ENCODE peak calls at places on chromosomes 12 and 14, in ten cellular contexts. A, F, E, T, H, Y, R, M, V and Z are unnamed samples.

GRCh38 chr12:130633771-130634170 is 82.3 kb downstream of the RIMBP2 start:
- DNase-seq in E (no peak), F (peak; percentile 60), R (no peak), A (peak; percentile 22), Y (no peak), H (no peak), M (no peak), V (no peak), T (no peak), Z (no peak)

GRCh38 chr12:50127546-50127945 is 15.5 kb downstream of the COX14 start:
- DNase-seq in T (no peak), A (no peak), H (no peak), M (no peak), F (no peak), V (no peak), Y (peak; percentile 10), E (no peak), R (no peak), Z (no peak)

GRCh38 chr12:98291828-98292227 is 223.6 kb upstream of the TMPO start:
- DNase-seq in E (no peak), Y (no peak), H (no peak), F (no peak), V (no peak), T (no peak), M (no peak), A (no peak), R (no peak), Z (no peak)

GRCh38 chr14:60862283-60862682 is 118.6 kb downstream of the TRMT5 start:
- DNase-seq in V (peak; percentile 56), E (no peak), A (peak; percentile 35), T (no peak), F (no peak), M (no peak), Y (peak; percentile 67), R (peak; percentile 68), H (peak; percentile 58), Z (peak; percentile 29)

GRCh38 chr12:128408669-128409068 is 141.7 kb downstream of the TMEM132C start:
- DNase-seq in V (no peak), R (no peak), M (no peak), Y (no peak), F (no peak), E (no peak), H (no peak), A (no peak), T (no peak), Z (no peak)

GRCh38 chr12:3722368-3722767 is 30.5 kb downstream of the CRACR2A start:
- DNase-seq in E (no peak), H (no peak), T (no peak), Y (no peak), F (no peak), M (no peak), V (no peak), R (no peak), A (no peak), Z (no peak)

GRCh38 chr12:23253191-23253590 is 628.2 kb downstream of the ETNK1 start:
- DNase-seq in R (no peak), A (no peak), M (no peak), V (no peak), Y (no peak), E (peak; percentile 4), T (peak; percentile 19), H (no peak), F (no peak), Z (no peak)

GRCh38 chr14:64069634-64070359 is 217.0 kb downstream of the SYNE2 start:
- DNase-seq in M (no peak), A (no peak), V (no peak), R (no peak), E (no peak), T (no peak), F (no peak), H (no peak), Y (no peak), Z (no peak)

GRCh38 chr14:100571837-100572236 is 15.4 kb downstream of the BEGAIN start:
- DNase-seq in H (no peak), E (no peak), V (no peak), M (no peak), A (no peak), R (no peak), F (no peak), Y (no peak), T (no peak), Z (no peak)

GRCh38 chr12:109464642-109465351 is 12.3 kb downstream of the KCTD10 start:
- DNase-seq in R (no peak), E (no peak), T (no peak), F (no peak), V (no peak), M (no peak), H (no peak), A (no peak), Y (peak; percentile 78), Z (no peak)

GRCh38 chr12:123389560-123390351 is 5.8 kb downstream of the KMT5A start:
- DNase-seq in E (peak; percentile 29), A (peak; percentile 55), M (peak; percentile 28), H (peak; percentile 76), F (peak; percentile 57), Y (peak; percentile 22), T (peak; percentile 65), R (no peak), V (peak; percentile 50), Z (peak; percentile 26)

GRCh38 chr12:6963741-6964446 is 6.6 kb downstream of the PHB2 start:
- DNase-seq in V (no peak), R (no peak), H (no peak), A (peak; percentile 60), M (no peak), F (no peak), E (no peak), T (no peak), Y (no peak), Z (no peak)

GRCh38 chr14:55710506-55711041 is 130.6 kb downstream of the KTN1 start:
- DNase-seq in Y (peak; percentile 25), F (no peak), M (no peak), V (no peak), R (no peak), H (no peak), A (no peak), E (no peak), T (no peak), Z (no peak)

GRCh38 chr12:20695232-20695631 is at the start of gene SLCO1C1:
- DNase-seq in F (peak; percentile 29), M (no peak), T (no peak), Y (no peak), A (no peak), E (no peak), H (no peak), V (no peak), R (no peak), Z (no peak)

GRCh38 chr12:123059501-123059900 is 79.0 kb downstream of the ARL6IP4 start:
- DNase-seq in H (no peak), F (no peak), V (no peak), E (no peak), R (no peak), A (no peak), M (no peak), Y (no peak), T (no peak), Z (no peak)

GRCh38 chr12:92244036-92244435 is 98.4 kb upstream of the BTG1 start:
- DNase-seq in F (no peak), Y (peak; percentile 84), H (no peak), M (no peak), V (no peak), A (peak; percentile 7), E (no peak), R (peak; percentile 62), T (no peak), Z (peak; percentile 72)
- TF ChIP-seq CTCF in F (no peak), Y (no peak), H (no peak), M (no peak), V (no peak), A (no peak), E (no peak), R (peak; percentile 61), T (no peak), Z (no peak)

GRCh38 chr12:90323217-90323616 is 614.6 kb upstream of the ATP2B1 start:
- DNase-seq in R (no peak), T (no peak), Y (no peak), F (no peak), V (no peak), A (no peak), H (no peak), M (no peak), E (no peak), Z (no peak)

GRCh38 chr12:90322006-90322405 is 613.4 kb upstream of the ATP2B1 start:
- DNase-seq in E (peak; percentile 1), A (no peak), R (no peak), H (no peak), T (no peak), V (no peak), M (no peak), F (no peak), Y (peak; percentile 45), Z (peak; percentile 30)

DNA sequence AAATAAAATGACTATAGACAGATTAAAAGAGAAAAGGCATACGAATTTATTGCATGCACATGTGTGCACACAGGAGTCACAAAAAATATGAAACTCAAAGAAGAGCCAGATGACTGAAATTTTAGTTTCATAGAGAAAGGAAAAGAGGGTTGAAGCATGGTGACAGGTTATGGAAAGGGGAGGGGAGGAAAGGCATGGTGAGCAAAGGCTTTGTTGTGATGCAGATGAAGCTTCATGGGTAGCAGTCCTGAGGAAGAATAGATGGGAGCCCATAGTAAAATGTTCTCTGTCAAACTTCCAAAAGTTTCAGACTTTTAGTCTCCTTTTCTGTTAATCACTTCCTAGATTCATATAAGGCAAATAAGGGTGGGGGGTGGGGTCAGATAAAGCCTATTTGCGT is 612.7 kb upstream of the ATP2B1 start:
- DNase-seq in R (no peak), V (no peak), M (no peak), F (no peak), Y (no peak), H (no peak), T (no peak), E (no peak), A (no peak), Z (no peak)
- TF ChIP-seq CTCF in R (no peak), V (no peak), M (no peak), F (no peak), Y (no peak), H (no peak), T (no peak), E (no peak), A (no peak), Z (no peak)

GRCh38 chr14:103312006-103312635 is 21.9 kb upstream of the EIF5 start:
- DNase-seq in V (no peak), T (no peak), F (no peak), R (no peak), A (no peak), E (no peak), M (no peak), Y (no peak), H (peak; percentile 19), Z (no peak)
- TF ChIP-seq CTCF in V (no peak), T (no peak), F (no peak), R (no peak), A (no peak), E (no peak), M (no peak), Y (no peak), H (no peak), Z (no peak)

GRCh38 chr12:92145481-92145730 is 240 bp downstream of the BTG1 start:
- DNase-seq in H (no peak), V (no peak), A (no peak), Y (no peak), E (no peak), M (no peak), R (no peak), T (no peak), F (no peak), Z (no peak)
- TF ChIP-seq CTCF in H (no peak), V (no peak), A (no peak), Y (no peak), E (no peak), M (peak; percentile 1), R (no peak), T (no peak), F (no peak), Z (no peak)

GRCh38 chr12:13976028-13976584 is 5.3 kb downstream of the GRIN2B start:
- DNase-seq in M (no peak), V (no peak), Y (no peak), T (no peak), E (no peak), R (no peak), H (no peak), F (no peak), A (no peak), Z (no peak)
- TF ChIP-seq CTCF in M (no peak), V (no peak), Y (no peak), T (no peak), E (no peak), R (no peak), H (no peak), F (no peak), A (no peak), Z (no peak)